ENCODE peak calls at places on chromosomes 5 and 9, in four cellular contexts. One of them, this sample, is unnamed.

GRCh38 chr9:76266649-76267627 is 127.3 kb downstream of the RFK start:
- DNase-seq in T-cell: no peak
- DNase-seq in Daoy: no peak
- DNase-seq in hypothalamus: no peak
- DNase-seq in this sample: no peak

GRCh38 chr5:73605223-73606087 is 20.5 kb upstream of the ARHGEF28 start:
- DNase-seq in T-cell: no peak
- DNase-seq in Daoy: peak; percentile 17
- DNase-seq in hypothalamus: no peak
- DNase-seq in this sample: no peak

GRCh38 chr5:117177302-117177701 is 602.7 kb upstream of the SEMA6A start:
- DNase-seq in T-cell: no peak
- DNase-seq in Daoy: no peak
- DNase-seq in hypothalamus: no peak
- DNase-seq in this sample: no peak

GRCh38 chr9:93590609-93591234 is 14.3 kb downstream of the PHF2 start:
- DNase-seq in T-cell: no peak
- DNase-seq in Daoy: no peak
- DNase-seq in hypothalamus: no peak
- DNase-seq in this sample: no peak

GRCh38 chr5:32094691-32095090 is 79.4 kb downstream of the GOLPH3 start:
- DNase-seq in T-cell: no peak
- DNase-seq in Daoy: no peak
- DNase-seq in hypothalamus: no peak
- DNase-seq in this sample: no peak

GRCh38 chr9:111752455-111752854 is 42.3 kb downstream of the SHOC1 start:
- DNase-seq in T-cell: no peak
- DNase-seq in Daoy: no peak
- DNase-seq in hypothalamus: no peak
- DNase-seq in this sample: no peak

GRCh38 chr9:137069508-137070071 is 767 bp downstream of the SAPCD2 start:
- DNase-seq in T-cell: no peak
- DNase-seq in Daoy: no peak
- DNase-seq in hypothalamus: no peak
- DNase-seq in this sample: no peak

GRCh38 chr9:111514967-111515366 is 10.0 kb upstream of the ZNF483 start:
- DNase-seq in T-cell: no peak
- DNase-seq in Daoy: no peak
- DNase-seq in hypothalamus: no peak
- DNase-seq in this sample: no peak

GRCh38 chr9:12933957-12934356 is 159.1 kb downstream of the LURAP1L start:
- DNase-seq in T-cell: no peak
- DNase-seq in Daoy: peak; percentile 73
- DNase-seq in hypothalamus: no peak
- DNase-seq in this sample: no peak

GRCh38 chr5:80072103-80073073 is 37.2 kb downstream of the THBS4 start:
- DNase-seq in T-cell: no peak
- DNase-seq in Daoy: peak; percentile 58
- DNase-seq in hypothalamus: no peak
- DNase-seq in this sample: no peak

GRCh38 chr5:133870661-133871060 is 97.8 kb downstream of the C5orf15 start:
- DNase-seq in T-cell: no peak
- DNase-seq in Daoy: peak; percentile 58
- DNase-seq in hypothalamus: no peak
- DNase-seq in this sample: no peak

This sample was measured in dorsolateral prefrontal cortex.